ENCODE peak calls at places on chromosomes 3 and 15, in six cellular contexts. F, B, X, Q, Y and C are unnamed samples.

GRCh38 chr15:89480505-89480904 is 15.9 kb downstream of the RHCG start:
- DNase-seq in Y (no peak), X (no peak), F (no peak), Q (no peak), B (no peak), C (no peak)

GRCh38 chr15:78103406-78104118 is 11.2 kb downstream of the SH2D7 start:
- DNase-seq in B (peak), F (no peak), X (no peak), Y (no peak), Q (no peak), C (peak)

GRCh38 chr3:129277829-129278271 is 820 bp upstream of the HMCES start:
- DNase-seq in Y (peak), B (no peak), X (no peak), Q (no peak), F (peak), C (no peak)

GRCh38 chr3:70550723-70551319 is 238.4 kb upstream of the MDFIC2 start:
- DNase-seq in Y (peak), F (peak), X (peak), Q (peak), B (peak), C (peak)

GRCh38 chr3:65927576-65927975 is 111.1 kb downstream of the MAGI1 start:
- DNase-seq in X (peak), F (peak), Q (no peak), B (no peak), Y (no peak), C (no peak)

GRCh38 chr15:92161039-92161670 is 232.5 kb upstream of the ST8SIA2 start:
- DNase-seq in B (no peak), F (peak), Q (no peak), X (no peak), Y (no peak), C (peak)

GRCh38 chr3:50600141-50600753 is 11.3 kb downstream of the CISH start:
- DNase-seq in X (no peak), F (no peak), Y (no peak), B (no peak), Q (no peak), C (no peak)

GRCh38 chr3:143847787-143848631 is at the start of gene SLC9A9:
- DNase-seq in B (no peak), Q (no peak), F (peak), Y (peak), X (peak), C (peak)

GRCh38 chr15:26561130-26561529 is 211.7 kb downstream of the GABRB3 start:
- DNase-seq in Y (no peak), Q (no peak), X (no peak), F (no peak), B (no peak), C (no peak)

GRCh38 chr3:135490219-135490618 is 475.3 kb upstream of the PPP2R3A start:
- DNase-seq in Y (no peak), F (no peak), X (no peak), B (no peak), Q (no peak), C (no peak)

GRCh38 chr3:114383875-114384557 is 90.2 kb downstream of the TIGIT start:
- DNase-seq in X (peak), B (peak), Q (peak), Y (peak), F (peak), C (peak)

GRCh38 chr15:78977091-78977571 is 32.3 kb upstream of the CTSH start:
- DNase-seq in B (no peak), Q (no peak), F (no peak), X (no peak), Y (no peak), C (peak)

GRCh38 chr15:73809728-73810501 is 56.8 kb upstream of the INSYN1 start:
- DNase-seq in B (no peak), Q (no peak), F (no peak), Y (no peak), X (peak), C (no peak)

GRCh38 chr15:90013503-90013937 is 12.4 kb downstream of the ZNF710 start:
- DNase-seq in Y (no peak), Q (no peak), B (no peak), X (no peak), F (no peak), C (peak)

GRCh38 chr15:70111203-70112017 is 13.7 kb upstream of the TLE3 start:
- DNase-seq in X (peak), B (peak), Q (peak), F (peak), Y (peak), C (peak)

GRCh38 chr3:37453393-37454391 is 279.3 kb upstream of the LRRFIP2 start:
- DNase-seq in Y (peak), Q (peak), F (peak), X (no peak), B (peak), C (no peak)

GRCh38 chr3:25663324-25664065 is 1.2 kb downstream of the TOP2B start:
- DNase-seq in F (peak), Q (no peak), B (no peak), Y (no peak), X (peak), C (peak)

GRCh38 chr15:73955326-73955725 is 29.1 kb downstream of the LOXL1 start:
- DNase-seq in X (no peak), B (peak), Q (no peak), Y (no peak), F (no peak), C (no peak)

GRCh38 chr3:170418422-170419300 is at the start of gene CLDN11:
- DNase-seq in B (peak), X (peak), Y (no peak), F (peak), Q (peak), C (no peak)

GRCh38 chr3:73401058-73401457 is 223.7 kb downstream of the PDZRN3 start:
- DNase-seq in F (no peak), X (no peak), Q (no peak), B (no peak), Y (no peak), C (no peak)

GRCh38 chr15:41934843-41935242 is 37.5 kb downstream of the EHD4 start:
- DNase-seq in X (no peak), Q (peak), F (peak), Y (no peak), B (peak), C (peak)

GRCh38 chr3:186413615-186414415 is 51.8 kb upstream of the DGKG start:
- DNase-seq in B (peak), Q (peak), X (peak), Y (no peak), F (peak), C (peak)

GRCh38 chr15:76903251-76903681 is 1.9 kb downstream of the SCAPER start:
- DNase-seq in Y (no peak), Q (no peak), F (peak), B (no peak), X (peak), C (peak)

GRCh38 chr3:186909078-186909853 is 21.1 kb upstream of the ST6GAL1 start:
- DNase-seq in X (no peak), B (no peak), Q (no peak), Y (no peak), F (peak), C (peak)

GRCh38 chr3:149384911-149385321 is 7.5 kb upstream of the TM4SF1 start:
- DNase-seq in Q (no peak), B (no peak), Y (no peak), F (peak), X (no peak), C (no peak)

GRCh38 chr3:158261371-158261991 is 151.6 kb downstream of the RSRC1 start:
- DNase-seq in Y (no peak), X (peak), F (no peak), Q (no peak), B (no peak), C (no peak)

GRCh38 chr3:114318295-114318694 is 24.5 kb downstream of the TIGIT start:
- DNase-seq in B (no peak), X (no peak), Q (no peak), F (peak), Y (no peak), C (no peak)

GRCh38 chr15:90481023-90481422 is 48.7 kb upstream of the CRTC3 start:
- DNase-seq in B (no peak), F (no peak), X (no peak), Q (no peak), Y (no peak), C (peak)

GRCh38 chr3:155334215-155334896 is 40.9 kb upstream of the STRIT1 start:
- DNase-seq in B (no peak), Q (no peak), Y (no peak), X (no peak), F (no peak), C (no peak)